ENCODE peak calls at places on chromosomes 12 and 14, in four cellular contexts. I, J, O and Y are unnamed samples.

GRCh38 chr12:53427905-53428594 is 4.4 kb downstream of the AMHR2 start:
- DNase-seq in O (peak), J (no peak), I (peak), Y (peak)

GRCh38 chr14:70073924-70074566 is 114.7 kb downstream of the SLC8A3 start:
- DNase-seq in I (peak), O (peak), J (peak), Y (peak)

GRCh38 chr12:13173012-13173441 is 23.5 kb upstream of the EMP1 start:
- DNase-seq in O (peak), I (no peak), J (no peak), Y (no peak)

GRCh38 chr12:92942905-92943304 is 13.8 kb upstream of the EEA1 start:
- DNase-seq in J (no peak), O (peak), I (no peak), Y (no peak)

GRCh38 chr14:89773644-89774316 is 180.8 kb downstream of the EFCAB11 start:
- DNase-seq in J (no peak), O (no peak), I (no peak), Y (peak)

GRCh38 chr12:52081263-52081733 is 1.8 kb downstream of the SMIM41 start:
- DNase-seq in J (no peak), I (no peak), O (peak), Y (no peak)

GRCh38 chr12:47218191-47218654 is 138.5 kb upstream of the AMIGO2 start:
- DNase-seq in O (no peak), J (no peak), I (no peak), Y (no peak)

GRCh38 chr12:45655186-45655585 is 74.3 kb upstream of the ARID2 start:
- DNase-seq in I (peak), J (peak), O (no peak), Y (peak)

GRCh38 chr12:79737875-79738718 is 47.3 kb upstream of the PAWR start:
- DNase-seq in J (peak), I (peak), O (peak), Y (peak)

GRCh38 chr12:47999816-48000215 is 4.5 kb downstream of the COL2A1 start:
- DNase-seq in O (no peak), I (no peak), J (no peak), Y (no peak)

GRCh38 chr12:44668443-44668842 is 207.7 kb downstream of the NELL2 start:
- DNase-seq in O (no peak), J (no peak), I (no peak), Y (no peak)

GRCh38 chr14:102333395-102333794 is 13.8 kb downstream of the ZNF839 start:
- DNase-seq in O (no peak), J (no peak), I (no peak), Y (no peak)